ENCODE peak calls at places on chromosomes 1 and 21, in ten cellular contexts. One of them, this sample, is unnamed.

GRCh38 chr1:91476538-91477217 is 24.0 kb upstream of the CDC7 start:
- DNase-seq in tibial artery: no peak
- DNase-seq in A549: no peak
- DNase-seq in IMR-90: no peak
- DNase-seq in heart left ventricle: peak
- DNase-seq in mammary epithelial cell: no peak
- DNase-seq in neural progenitor cell: no peak
- DNase-seq in heart right ventricle: no peak
- DNase-seq in colonic mucosa: no peak
- DNase-seq in pancreas: no peak
- DNase-seq in this sample: no peak

GRCh38 chr1:98001764-98002163 is 80.9 kb upstream of the DPYD start:
- DNase-seq in neural progenitor cell: no peak
- DNase-seq in colonic mucosa: no peak
- DNase-seq in IMR-90: peak
- DNase-seq in tibial artery: no peak
- DNase-seq in heart left ventricle: no peak
- DNase-seq in heart right ventricle: no peak
- DNase-seq in A549: peak
- DNase-seq in pancreas: no peak
- DNase-seq in mammary epithelial cell: no peak
- DNase-seq in this sample: no peak

GRCh38 chr1:63893976-63894375 is 120.2 kb downstream of the ROR1 start:
- DNase-seq in A549: no peak
- DNase-seq in heart right ventricle: no peak
- DNase-seq in neural progenitor cell: no peak
- DNase-seq in pancreas: no peak
- DNase-seq in mammary epithelial cell: peak
- DNase-seq in heart left ventricle: no peak
- DNase-seq in IMR-90: no peak
- DNase-seq in tibial artery: no peak
- DNase-seq in colonic mucosa: no peak
- DNase-seq in this sample: no peak

GRCh38 chr1:56709269-56709880 is 64.3 kb downstream of the PRKAA2 start:
- DNase-seq in pancreas: no peak
- DNase-seq in tibial artery: no peak
- DNase-seq in IMR-90: peak
- DNase-seq in colonic mucosa: no peak
- DNase-seq in neural progenitor cell: peak
- DNase-seq in mammary epithelial cell: peak
- DNase-seq in A549: peak
- DNase-seq in heart right ventricle: no peak
- DNase-seq in heart left ventricle: no peak
- DNase-seq in this sample: peak

GRCh38 chr1:167412072-167412471 is 106.3 kb downstream of the CD247 start:
- DNase-seq in colonic mucosa: no peak
- DNase-seq in heart right ventricle: no peak
- DNase-seq in mammary epithelial cell: no peak
- DNase-seq in A549: no peak
- DNase-seq in pancreas: no peak
- DNase-seq in tibial artery: no peak
- DNase-seq in IMR-90: no peak
- DNase-seq in neural progenitor cell: no peak
- DNase-seq in heart left ventricle: no peak
- DNase-seq in this sample: no peak

GRCh38 chr21:43716376-43717165 is 2.4 kb upstream of the PDXK start:
- DNase-seq in tibial artery: no peak
- DNase-seq in heart left ventricle: no peak
- DNase-seq in mammary epithelial cell: no peak
- DNase-seq in A549: no peak
- DNase-seq in colonic mucosa: no peak
- DNase-seq in pancreas: no peak
- DNase-seq in neural progenitor cell: no peak
- DNase-seq in heart right ventricle: no peak
- DNase-seq in IMR-90: peak
- DNase-seq in this sample: no peak

GRCh38 chr1:31585736-31586365 is 9.5 kb downstream of the TINAGL1 start:
- DNase-seq in heart right ventricle: no peak
- DNase-seq in colonic mucosa: no peak
- DNase-seq in heart left ventricle: no peak
- DNase-seq in A549: no peak
- DNase-seq in mammary epithelial cell: no peak
- DNase-seq in IMR-90: no peak
- DNase-seq in tibial artery: no peak
- DNase-seq in neural progenitor cell: no peak
- DNase-seq in pancreas: no peak
- DNase-seq in this sample: no peak

GRCh38 chr1:25134801-25135585 is 97.3 kb downstream of the SYF2 start:
- DNase-seq in neural progenitor cell: no peak
- DNase-seq in pancreas: no peak
- DNase-seq in colonic mucosa: no peak
- DNase-seq in A549: no peak
- DNase-seq in mammary epithelial cell: no peak
- DNase-seq in heart left ventricle: no peak
- DNase-seq in IMR-90: no peak
- DNase-seq in heart right ventricle: no peak
- DNase-seq in tibial artery: no peak
- DNase-seq in this sample: no peak

GRCh38 chr1:241276391-241276790 is 80.6 kb downstream of the RGS7 start:
- DNase-seq in colonic mucosa: no peak
- DNase-seq in heart left ventricle: no peak
- DNase-seq in IMR-90: no peak
- DNase-seq in tibial artery: no peak
- DNase-seq in neural progenitor cell: no peak
- DNase-seq in heart right ventricle: no peak
- DNase-seq in pancreas: no peak
- DNase-seq in A549: no peak
- DNase-seq in mammary epithelial cell: no peak
- DNase-seq in this sample: no peak

GRCh38 chr1:27233677-27234053 is 767 bp upstream of the WDTC1 start:
- DNase-seq in A549: no peak
- DNase-seq in tibial artery: no peak
- DNase-seq in pancreas: peak
- DNase-seq in IMR-90: no peak
- DNase-seq in colonic mucosa: no peak
- DNase-seq in neural progenitor cell: no peak
- DNase-seq in mammary epithelial cell: no peak
- DNase-seq in heart left ventricle: no peak
- DNase-seq in heart right ventricle: peak
- DNase-seq in this sample: no peak

GRCh38 chr1:16032388-16033100 is 10.7 kb downstream of the CLCNKA start:
- DNase-seq in pancreas: peak
- DNase-seq in A549: peak
- DNase-seq in neural progenitor cell: peak
- DNase-seq in mammary epithelial cell: peak
- DNase-seq in heart left ventricle: peak
- DNase-seq in colonic mucosa: peak
- DNase-seq in tibial artery: peak
- DNase-seq in heart right ventricle: peak
- DNase-seq in IMR-90: peak
- DNase-seq in this sample: peak

GRCh38 chr1:205590777-205591513 is 40.9 kb downstream of the ELK4 start:
- DNase-seq in mammary epithelial cell: no peak
- DNase-seq in heart left ventricle: no peak
- DNase-seq in A549: no peak
- DNase-seq in IMR-90: no peak
- DNase-seq in tibial artery: no peak
- DNase-seq in colonic mucosa: no peak
- DNase-seq in pancreas: no peak
- DNase-seq in heart right ventricle: no peak
- DNase-seq in neural progenitor cell: no peak
- DNase-seq in this sample: no peak

GRCh38 chr1:19640363-19641316 is 3.5 kb upstream of the NBL1 start:
- DNase-seq in tibial artery: no peak
- DNase-seq in pancreas: peak
- DNase-seq in mammary epithelial cell: peak
- DNase-seq in IMR-90: peak
- DNase-seq in heart left ventricle: no peak
- DNase-seq in colonic mucosa: peak
- DNase-seq in neural progenitor cell: peak
- DNase-seq in A549: peak
- DNase-seq in heart right ventricle: no peak
- DNase-seq in this sample: peak

GRCh38 chr1:86822463-86822862 is 91.5 kb downstream of the SELENOF start:
- DNase-seq in heart left ventricle: no peak
- DNase-seq in A549: no peak
- DNase-seq in heart right ventricle: no peak
- DNase-seq in pancreas: no peak
- DNase-seq in neural progenitor cell: no peak
- DNase-seq in IMR-90: no peak
- DNase-seq in tibial artery: no peak
- DNase-seq in colonic mucosa: no peak
- DNase-seq in mammary epithelial cell: no peak
- DNase-seq in this sample: no peak

GRCh38 chr1:150720703-150721102 is at the start of gene HORMAD1:
- DNase-seq in neural progenitor cell: no peak
- DNase-seq in pancreas: no peak
- DNase-seq in heart left ventricle: no peak
- DNase-seq in heart right ventricle: no peak
- DNase-seq in IMR-90: no peak
- DNase-seq in mammary epithelial cell: no peak
- DNase-seq in tibial artery: no peak
- DNase-seq in colonic mucosa: no peak
- DNase-seq in A549: no peak
- DNase-seq in this sample: no peak

GRCh38 chr21:35648512-35648911 is 411.8 kb downstream of the SETD4 start:
- DNase-seq in mammary epithelial cell: no peak
- DNase-seq in heart right ventricle: no peak
- DNase-seq in colonic mucosa: no peak
- DNase-seq in neural progenitor cell: no peak
- DNase-seq in pancreas: no peak
- DNase-seq in heart left ventricle: no peak
- DNase-seq in A549: no peak
- DNase-seq in IMR-90: no peak
- DNase-seq in tibial artery: no peak
- DNase-seq in this sample: no peak

GRCh38 chr1:204255225-204255624 is 41.4 kb upstream of the GOLT1A start:
- DNase-seq in neural progenitor cell: peak
- DNase-seq in mammary epithelial cell: no peak
- DNase-seq in colonic mucosa: no peak
- DNase-seq in IMR-90: no peak
- DNase-seq in heart left ventricle: no peak
- DNase-seq in A549: no peak
- DNase-seq in heart right ventricle: no peak
- DNase-seq in tibial artery: no peak
- DNase-seq in pancreas: no peak
- DNase-seq in this sample: no peak
- H3K27ac ChIP-seq in neural progenitor cell: no peak
- H3K27ac ChIP-seq in mammary epithelial cell: no peak
- H3K27ac ChIP-seq in colonic mucosa: no peak
- H3K27ac ChIP-seq in IMR-90: no peak
- H3K27ac ChIP-seq in heart left ventricle: no peak
- H3K27ac ChIP-seq in A549: no peak
- H3K27ac ChIP-seq in heart right ventricle: no peak
- H3K27ac ChIP-seq in tibial artery: no peak
- H3K27ac ChIP-seq in pancreas: no peak
- H3K27ac ChIP-seq in this sample: no peak

GRCh38 chr1:8239039-8239305 is 78.9 kb upstream of the SLC45A1 start:
- DNase-seq in neural progenitor cell: no peak
- DNase-seq in colonic mucosa: peak
- DNase-seq in heart left ventricle: no peak
- DNase-seq in pancreas: no peak
- DNase-seq in mammary epithelial cell: peak
- DNase-seq in IMR-90: peak
- DNase-seq in A549: peak
- DNase-seq in heart right ventricle: no peak
- DNase-seq in tibial artery: peak
- DNase-seq in this sample: peak
- TF ChIP-seq CTCF in neural progenitor cell: no peak
- TF ChIP-seq CTCF in colonic mucosa: no peak
- TF ChIP-seq CTCF in heart left ventricle: peak
- TF ChIP-seq CTCF in pancreas: no peak
- TF ChIP-seq CTCF in mammary epithelial cell: peak
- TF ChIP-seq CTCF in IMR-90: peak
- TF ChIP-seq CTCF in A549: peak
- TF ChIP-seq CTCF in heart right ventricle: peak
- TF ChIP-seq CTCF in tibial artery: peak
- TF ChIP-seq CTCF in this sample: peak

GRCh38 chr1:226708967-226709396 is 30.1 kb downstream of the ITPKB start:
- DNase-seq in heart right ventricle: no peak
- DNase-seq in A549: no peak
- DNase-seq in neural progenitor cell: no peak
- DNase-seq in IMR-90: peak
- DNase-seq in tibial artery: no peak
- DNase-seq in heart left ventricle: no peak
- DNase-seq in pancreas: no peak
- DNase-seq in colonic mucosa: no peak
- DNase-seq in mammary epithelial cell: no peak
- DNase-seq in this sample: no peak
- H3K27ac ChIP-seq in heart right ventricle: peak
- H3K27ac ChIP-seq in A549: no peak
- H3K27ac ChIP-seq in neural progenitor cell: no peak
- H3K27ac ChIP-seq in IMR-90: peak
- H3K27ac ChIP-seq in tibial artery: peak
- H3K27ac ChIP-seq in heart left ventricle: peak
- H3K27ac ChIP-seq in pancreas: no peak
- H3K27ac ChIP-seq in colonic mucosa: peak
- H3K27ac ChIP-seq in mammary epithelial cell: peak
- H3K27ac ChIP-seq in this sample: no peak

DNA sequence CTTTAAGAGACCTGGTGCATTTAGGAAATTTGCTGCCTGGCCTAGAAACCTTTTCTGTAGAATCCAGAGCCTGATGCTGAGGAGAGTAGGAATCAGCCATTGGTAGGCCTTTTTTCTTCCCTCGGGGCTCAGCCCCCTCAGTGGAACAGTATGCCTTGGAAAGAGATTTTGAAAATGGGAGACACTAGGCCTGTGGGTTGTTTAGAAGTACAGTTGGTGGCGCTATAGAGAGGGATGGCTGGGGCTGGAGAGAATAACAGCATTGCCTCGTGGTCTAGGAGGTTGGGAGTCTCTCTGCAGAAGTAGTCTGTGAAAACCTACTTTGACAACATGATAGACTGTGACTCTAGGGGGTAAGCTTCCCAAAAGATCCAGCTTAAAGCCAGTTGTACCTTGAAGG is 8.2 kb downstream of the KIF2C start:
- DNase-seq in colonic mucosa: no peak
- DNase-seq in mammary epithelial cell: no peak
- DNase-seq in tibial artery: no peak
- DNase-seq in heart right ventricle: no peak
- DNase-seq in pancreas: no peak
- DNase-seq in neural progenitor cell: peak
- DNase-seq in heart left ventricle: no peak
- DNase-seq in IMR-90: no peak
- DNase-seq in A549: no peak
- DNase-seq in this sample: no peak
- TF ChIP-seq CTCF in colonic mucosa: no peak
- TF ChIP-seq CTCF in mammary epithelial cell: no peak
- TF ChIP-seq CTCF in tibial artery: no peak
- TF ChIP-seq CTCF in heart right ventricle: no peak
- TF ChIP-seq CTCF in pancreas: no peak
- TF ChIP-seq CTCF in neural progenitor cell: peak
- TF ChIP-seq CTCF in heart left ventricle: no peak
- TF ChIP-seq CTCF in IMR-90: no peak
- TF ChIP-seq CTCF in A549: no peak
- TF ChIP-seq CTCF in this sample: peak